ENCODE peak calls at places on chromosomes 11 and 22, in five cellular contexts. One of them, this sample, is unnamed.

GRCh38 chr11:5679811-5680210 is 5.1 kb downstream of the TRIM5 start:
- DNase-seq in WTC11: no peak
- DNase-seq in upper lobe of right lung: no peak
- DNase-seq in GM23338: no peak
- DNase-seq in Calu3: no peak
- DNase-seq in this sample: no peak

GRCh38 chr22:29344137-29344536 is 28.6 kb upstream of the RASL10A start:
- DNase-seq in WTC11: no peak
- DNase-seq in upper lobe of right lung: peak
- DNase-seq in GM23338: no peak
- DNase-seq in Calu3: peak
- DNase-seq in this sample: no peak

GRCh38 chr11:69434341-69434960 is 47.0 kb upstream of the LINC01488 start:
- DNase-seq in WTC11: peak
- DNase-seq in upper lobe of right lung: peak
- DNase-seq in GM23338: peak
- DNase-seq in Calu3: no peak
- DNase-seq in this sample: peak

GRCh38 chr11:73659961-73660360 is 13.6 kb downstream of the PLEKHB1 start:
- DNase-seq in WTC11: no peak
- DNase-seq in upper lobe of right lung: no peak
- DNase-seq in GM23338: no peak
- DNase-seq in Calu3: peak
- DNase-seq in this sample: no peak

GRCh38 chr22:26610983-26611382 is 6.8 kb downstream of the CRYBB1 start:
- DNase-seq in WTC11: no peak
- DNase-seq in upper lobe of right lung: no peak
- DNase-seq in GM23338: no peak
- DNase-seq in Calu3: no peak
- DNase-seq in this sample: no peak

GRCh38 chr22:44710474-44711235 is 8.7 kb downstream of the PRR5 start:
- DNase-seq in WTC11: no peak
- DNase-seq in upper lobe of right lung: no peak
- DNase-seq in GM23338: no peak
- DNase-seq in Calu3: no peak
- DNase-seq in this sample: no peak

GRCh38 chr11:33000181-33000580 is 15.5 kb upstream of the DEPDC7 start:
- DNase-seq in WTC11: no peak
- DNase-seq in upper lobe of right lung: no peak
- DNase-seq in GM23338: no peak
- DNase-seq in Calu3: no peak
- DNase-seq in this sample: no peak

GRCh38 chr11:114036156-114036811 is 23.2 kb upstream of the ZBTB16 start:
- DNase-seq in WTC11: peak
- DNase-seq in upper lobe of right lung: peak
- DNase-seq in GM23338: peak
- DNase-seq in Calu3: peak
- DNase-seq in this sample: peak

GRCh38 chr11:68049509-68050370 is 10.9 kb downstream of the TCIRG1 start:
- DNase-seq in WTC11: no peak
- DNase-seq in upper lobe of right lung: no peak
- DNase-seq in GM23338: no peak
- DNase-seq in Calu3: no peak
- DNase-seq in this sample: no peak

GRCh38 chr11:11975201-11976092 is 33.0 kb downstream of the DKK3 start:
- DNase-seq in WTC11: no peak
- DNase-seq in upper lobe of right lung: peak
- DNase-seq in GM23338: no peak
- DNase-seq in Calu3: no peak
- DNase-seq in this sample: no peak

GRCh38 chr22:39130892-39131855 is 21.3 kb downstream of the CBX7 start:
- DNase-seq in WTC11: no peak
- DNase-seq in upper lobe of right lung: no peak
- DNase-seq in GM23338: peak
- DNase-seq in Calu3: no peak
- DNase-seq in this sample: no peak

GRCh38 chr11:63871962-63872832 is 33.3 kb downstream of the MARK2 start:
- DNase-seq in WTC11: peak
- DNase-seq in upper lobe of right lung: peak
- DNase-seq in GM23338: peak
- DNase-seq in Calu3: peak
- DNase-seq in this sample: peak
- TF ChIP-seq CTCF in WTC11: no peak
- TF ChIP-seq CTCF in upper lobe of right lung: peak
- TF ChIP-seq CTCF in GM23338: peak
- TF ChIP-seq CTCF in Calu3: no peak
- TF ChIP-seq CTCF in this sample: no peak

DNA sequence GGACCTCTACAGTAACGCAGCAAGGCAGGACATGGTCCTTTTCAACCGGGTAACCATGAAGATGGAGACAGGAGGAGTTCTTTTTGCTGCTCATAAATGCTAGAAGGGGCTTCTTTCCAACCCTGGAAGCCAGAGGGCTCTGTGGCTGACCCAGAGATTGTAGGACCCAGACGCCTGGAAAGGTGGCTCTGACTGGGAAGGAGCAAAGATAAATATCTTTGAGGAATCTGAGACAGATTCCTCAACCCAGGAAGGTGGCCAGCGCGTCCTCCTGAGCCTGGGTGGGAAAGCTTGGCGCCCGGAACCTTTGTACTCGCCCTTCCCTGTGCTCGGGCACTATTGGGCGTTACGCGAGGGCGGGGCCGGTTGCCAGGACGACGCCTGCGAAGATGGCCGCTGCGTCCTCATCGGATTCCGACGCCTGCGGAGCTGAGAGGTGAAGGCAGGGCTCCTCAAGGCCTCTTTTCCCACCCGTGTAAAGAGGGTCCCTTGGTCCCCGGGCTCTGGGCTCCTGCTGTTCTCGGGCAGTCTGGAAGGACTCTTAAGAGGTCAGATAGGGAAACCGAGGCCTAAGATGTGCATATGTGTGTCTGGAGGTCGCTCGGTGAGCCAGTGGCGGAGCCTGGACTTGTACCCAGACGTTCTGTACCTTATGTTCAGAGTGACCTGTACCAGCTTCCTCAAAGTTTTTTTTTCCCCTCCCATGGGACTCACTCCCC is at the start of gene BBS1:
- DNase-seq in WTC11: peak
- DNase-seq in upper lobe of right lung: peak
- DNase-seq in GM23338: peak
- DNase-seq in Calu3: peak
- DNase-seq in this sample: peak
- TF ChIP-seq CTCF in WTC11: no peak
- TF ChIP-seq CTCF in upper lobe of right lung: no peak
- TF ChIP-seq CTCF in GM23338: no peak
- TF ChIP-seq CTCF in Calu3: no peak
- TF ChIP-seq CTCF in this sample: no peak

DNA sequence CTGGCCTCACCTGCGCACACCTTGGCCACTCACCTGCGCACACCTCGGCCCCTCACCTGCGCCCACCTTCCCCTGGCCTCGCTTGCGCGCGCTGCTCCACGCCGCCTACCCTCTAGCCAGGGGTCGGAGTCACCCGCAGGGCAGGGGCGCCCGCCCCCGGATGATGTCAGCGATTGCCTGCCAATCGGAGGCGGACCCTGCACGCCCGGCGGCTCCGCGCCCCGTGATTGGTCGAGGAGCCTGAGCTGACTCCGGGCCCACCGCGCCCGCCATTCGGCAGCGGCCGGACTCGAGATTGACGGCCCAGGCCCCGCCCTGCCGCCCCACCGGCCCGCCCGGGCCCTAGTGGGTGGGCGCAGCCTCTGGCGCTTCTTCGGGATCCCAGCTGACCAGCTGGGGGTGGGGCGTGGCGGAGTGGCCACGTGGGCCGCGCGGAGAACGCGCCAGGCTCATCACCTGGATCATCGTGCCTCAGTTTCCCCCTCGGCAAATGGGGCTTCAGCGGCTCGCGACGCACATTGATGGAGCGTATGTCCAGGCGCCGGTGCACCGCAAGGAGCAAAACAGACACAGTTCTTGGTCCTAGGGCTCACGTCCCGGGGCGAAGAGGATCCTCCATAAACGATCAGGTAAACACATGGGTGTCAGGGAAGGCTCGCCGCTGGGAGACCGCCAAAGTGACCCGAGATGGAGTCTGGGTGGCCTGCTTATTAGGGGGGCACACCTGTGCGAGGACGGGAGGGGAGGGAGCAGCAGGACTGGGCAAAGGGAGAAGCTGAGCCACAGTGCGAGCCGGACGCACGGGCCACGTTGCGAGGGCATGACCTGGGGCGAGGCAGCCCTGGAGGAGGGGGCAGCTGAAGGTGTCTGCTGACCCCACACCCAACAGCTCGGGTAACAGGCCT is at the start of gene DHCR7:
- DNase-seq in WTC11: peak
- DNase-seq in upper lobe of right lung: peak
- DNase-seq in GM23338: peak
- DNase-seq in Calu3: peak
- DNase-seq in this sample: peak
- TF ChIP-seq CTCF in WTC11: no peak
- TF ChIP-seq CTCF in upper lobe of right lung: no peak
- TF ChIP-seq CTCF in GM23338: no peak
- TF ChIP-seq CTCF in Calu3: no peak
- TF ChIP-seq CTCF in this sample: no peak

GRCh38 chr11:1422481-1422880 is 32.7 kb downstream of the BRSK2 start:
- DNase-seq in WTC11: peak
- DNase-seq in upper lobe of right lung: no peak
- DNase-seq in GM23338: peak
- DNase-seq in Calu3: no peak
- DNase-seq in this sample: peak
- TF ChIP-seq CTCF in WTC11: no peak
- TF ChIP-seq CTCF in upper lobe of right lung: no peak
- TF ChIP-seq CTCF in GM23338: no peak
- TF ChIP-seq CTCF in Calu3: no peak
- TF ChIP-seq CTCF in this sample: no peak

GRCh38 chr11:134725939-134726639 is 314.0 kb upstream of the B3GAT1 start:
- DNase-seq in WTC11: peak
- DNase-seq in upper lobe of right lung: no peak
- DNase-seq in GM23338: peak
- DNase-seq in Calu3: no peak
- DNase-seq in this sample: peak
- TF ChIP-seq CTCF in WTC11: no peak
- TF ChIP-seq CTCF in upper lobe of right lung: peak
- TF ChIP-seq CTCF in GM23338: peak
- TF ChIP-seq CTCF in Calu3: no peak
- TF ChIP-seq CTCF in this sample: peak

GRCh38 chr22:42560781-42561180 is 7.0 kb downstream of the SERHL2 start:
- DNase-seq in WTC11: peak
- DNase-seq in upper lobe of right lung: no peak
- DNase-seq in GM23338: peak
- DNase-seq in Calu3: no peak
- DNase-seq in this sample: peak
- TF ChIP-seq CTCF in WTC11: peak
- TF ChIP-seq CTCF in upper lobe of right lung: peak
- TF ChIP-seq CTCF in GM23338: peak
- TF ChIP-seq CTCF in Calu3: no peak
- TF ChIP-seq CTCF in this sample: no peak